ENCODE peak calls at places on chromosomes 12 and 14, in five cellular contexts. P is left ventricle myocardium inferior, Q is colonic mucosa, C is choroid plexus epithelial cell, Y is foreskin fibroblast. E is an unnamed sample.

GRCh38 chr14:89779707-89780106 is 174.8 kb downstream of the EFCAB11 start:
- DNase-seq in P (no peak), Q (no peak), C (peak; percentile 36), Y (peak; percentile 5), E (no peak)

GRCh38 chr12:58774731-58775130 is 145.6 kb downstream of the LRIG3 start:
- DNase-seq in P (no peak), Q (no peak), C (no peak), Y (no peak), E (no peak)

GRCh38 chr12:104342635-104343249 is 39.2 kb downstream of the EID3 start:
- DNase-seq in P (no peak), Q (no peak), C (no peak), Y (no peak), E (no peak)

GRCh38 chr14:92665699-92666110 is 82.7 kb downstream of the LGMN start:
- DNase-seq in P (no peak), Q (no peak), C (no peak), Y (no peak), E (no peak)

GRCh38 chr14:64958743-64959142 is 13.4 kb downstream of the RAB15 start:
- DNase-seq in P (no peak), Q (no peak), C (no peak), Y (no peak), E (no peak)

GRCh38 chr14:46596236-46596635 is 55.3 kb downstream of the RPL10L start:
- DNase-seq in P (no peak), Q (no peak), C (no peak), Y (no peak), E (no peak)

GRCh38 chr12:3881208-3881980 is 8.2 kb upstream of the PARP11 start:
- DNase-seq in P (no peak), Q (no peak), C (no peak), Y (no peak), E (no peak)

GRCh38 chr14:32805979-32806378 is 132.7 kb upstream of the NPAS3 start:
- DNase-seq in P (no peak), Q (no peak), C (no peak), Y (no peak), E (no peak)

GRCh38 chr12:98154850-98155249 is 360.5 kb upstream of the TMPO start:
- DNase-seq in P (no peak), Q (no peak), C (peak; percentile 8), Y (no peak), E (no peak)

GRCh38 chr12:92304335-92305066 is 158.9 kb upstream of the BTG1 start:
- DNase-seq in P (no peak), Q (no peak), C (peak; percentile 28), Y (peak; percentile 61), E (no peak)

GRCh38 chr12:132427999-132428871 is 61.7 kb upstream of the FBRSL1 start:
- DNase-seq in P (no peak), Q (no peak), C (peak; percentile 44), Y (no peak), E (no peak)

GRCh38 chr12:113022563-113023297 is 33.8 kb upstream of the DTX1 start:
- DNase-seq in P (no peak), Q (no peak), C (no peak), Y (no peak), E (no peak)

GRCh38 chr14:100709252-100709955 is 17.3 kb upstream of the DLK1 start:
- DNase-seq in P (peak; percentile 39), Q (no peak), C (peak; percentile 36), Y (peak; percentile 68), E (no peak)

GRCh38 chr12:119700078-119700477 is 32.1 kb downstream of the PRKAB1 start:
- DNase-seq in P (no peak), Q (no peak), C (no peak), Y (no peak), E (no peak)

GRCh38 chr14:103058209-103059055 is 1.1 kb upstream of the CDC42BPB start:
- DNase-seq in P (no peak), Q (no peak), C (peak; percentile 15), Y (peak; percentile 35), E (no peak)

GRCh38 chr12:11765421-11765816 is 115.9 kb downstream of the ETV6 start:
- DNase-seq in P (no peak), Q (no peak), C (no peak), Y (peak; percentile 17), E (no peak)
- H3K4me3 ChIP-seq in P (peak overlapping the region; percentile 42), Q (no peak overlapping the region), C (no peak overlapping the region), Y (no peak overlapping the region), E (no peak overlapping the region)

GRCh38 chr12:100061814-100062213 is 77.1 kb upstream of the ANKS1B start:
- DNase-seq in P (no peak), Q (no peak), C (no peak), Y (peak; percentile 6), E (no peak)

DNA sequence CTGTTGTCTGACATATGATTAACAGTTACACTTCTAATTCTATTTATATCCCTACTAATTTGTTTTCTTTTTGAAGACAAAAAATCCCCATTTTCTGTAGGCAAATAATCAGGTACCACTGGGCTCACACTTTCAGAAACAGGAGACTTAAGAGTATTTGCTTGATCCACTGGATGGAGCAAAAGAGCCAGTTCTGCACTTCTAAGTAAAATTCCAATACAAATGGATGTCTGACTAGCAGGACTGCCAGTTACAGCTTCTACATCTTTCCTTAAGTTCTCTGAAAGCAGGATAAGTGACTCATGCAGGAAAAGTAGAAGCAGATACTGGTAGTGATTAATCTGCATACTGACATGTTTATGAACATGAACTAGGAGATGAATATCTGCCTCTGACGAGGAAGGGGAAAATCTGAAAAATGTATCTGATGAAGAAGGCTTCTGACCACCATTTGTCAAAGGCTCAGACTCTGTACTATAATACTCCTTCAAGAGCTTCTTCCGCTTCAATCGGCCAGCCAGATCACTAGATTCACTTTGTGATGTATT is 73.8 kb upstream of the ANKS1B start:
- DNase-seq in P (no peak), Q (no peak), C (peak; percentile 88), Y (peak; percentile 87), E (peak; percentile 89)
- TF ChIP-seq CTCF in P (no peak), Q (no peak), C (peak; percentile 60), Y (peak; percentile 61), E (peak; percentile 43)

GRCh38 chr12:77231548-77231947 is 166.2 kb upstream of the E2F7 start:
- DNase-seq in P (peak; percentile 73), Q (peak; percentile 53), C (peak; percentile 24), Y (peak; percentile 90), E (no peak)

GRCh38 chr12:77225373-77225772 is 160.0 kb upstream of the E2F7 start:
- DNase-seq in P (no peak), Q (no peak), C (no peak), Y (no peak), E (no peak)

GRCh38 chr12:77226398-77226797 is 161.0 kb upstream of the E2F7 start:
- DNase-seq in P (no peak), Q (no peak), C (no peak), Y (no peak), E (no peak)

GRCh38 chr12:77229640-77230442 is 164.5 kb upstream of the E2F7 start:
- DNase-seq in P (no peak), Q (no peak), C (peak; percentile 39), Y (no peak), E (no peak)

DNA sequence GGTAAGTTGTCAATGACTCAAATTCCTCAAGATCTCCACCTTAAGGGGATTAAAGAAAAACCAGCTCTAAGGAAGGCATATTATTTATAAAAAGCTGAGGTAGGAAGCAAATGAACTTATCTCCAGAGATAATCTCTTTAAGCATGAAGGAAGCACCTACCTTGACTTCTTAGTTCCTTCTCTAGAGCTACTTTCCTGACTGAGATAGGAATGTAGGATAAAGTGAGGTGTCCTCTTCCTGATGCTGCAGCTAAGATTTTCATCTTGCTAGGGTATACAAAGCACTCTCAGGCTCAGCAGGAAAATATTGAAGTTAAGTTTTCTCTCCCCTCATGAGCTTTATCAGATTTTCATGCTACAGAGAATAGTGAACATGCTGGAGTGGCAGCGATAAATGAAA is 163.0 kb upstream of the E2F7 start:
- DNase-seq in P (no peak), Q (no peak), C (no peak), Y (no peak), E (no peak)
- H3K4me3 ChIP-seq in P (no peak overlapping the region), Q (no peak overlapping the region), C (no peak overlapping the region), Y (no peak overlapping the region), E (no peak overlapping the region)

GRCh38 chr12:63766498-63766897 is 13.2 kb upstream of the RXYLT1 start:
- DNase-seq in P (no peak), Q (no peak), C (peak; percentile 15), Y (peak; percentile 27), E (no peak)
- TF ChIP-seq CTCF in P (peak; percentile 42), Q (no peak), C (peak; percentile 39), Y (no peak), E (no peak)

E was measured in AG04449.